ENCODE peak calls at places on chromosomes 5 and 9, in five cellular contexts. O is HFFc6; M is stimulated activated CD4-positive, alpha-beta T cell treated with anti-CD3 and anti-CD28 coated beads, Interleukin-1b, Interleukin-23, amount 100 ng/mL, for 1 hour; Z is endodermal cell; Y is lung microvascular endothelial cell. U is an unnamed sample.

GRCh38 chr9:71975833-71976232 is 64.4 kb downstream of the C9orf85 start:
- DNase-seq in O (peak; percentile 20), M (no peak), Z (no peak), Y (peak; percentile 36), U (no peak)

GRCh38 chr5:158970569-158971014 is 129.1 kb downstream of the EBF1 start:
- DNase-seq in O (no peak), M (no peak), Z (no peak), Y (no peak), U (no peak)

GRCh38 chr9:20405086-20405485 is 217.2 kb downstream of the MLLT3 start:
- DNase-seq in O (no peak), M (no peak), Z (no peak), Y (no peak), U (no peak)

GRCh38 chr5:178145965-178146820 is 7.5 kb downstream of the NHP2 start:
- DNase-seq in O (peak; percentile 45), M (peak; percentile 44), Z (peak; percentile 96), Y (peak; percentile 80), U (peak; percentile 90)

GRCh38 chr5:142143878-142144277 is 35.3 kb downstream of the NDFIP1 start:
- DNase-seq in O (peak; percentile 27), M (no peak), Z (no peak), Y (peak; percentile 70), U (no peak)

GRCh38 chr9:29144476-29144875 is 1571.2 kb upstream of the C9orf72 start:
- DNase-seq in O (no peak), M (no peak), Z (no peak), Y (no peak), U (no peak)

GRCh38 chr9:16664211-16664610 is 206.3 kb downstream of the BNC2 start:
- DNase-seq in O (peak; percentile 5), M (no peak), Z (no peak), Y (no peak), U (no peak)

GRCh38 chr5:103262422-103262871 is 3.9 kb downstream of the MACIR start:
- DNase-seq in O (peak; percentile 45), M (no peak), Z (no peak), Y (no peak), U (no peak)

GRCh38 chr9:132185164-132186009 is 23.5 kb downstream of the NTNG2 start:
- DNase-seq in O (no peak), M (no peak), Z (peak; percentile 68), Y (no peak), U (no peak)

GRCh38 chr9:127361561-127361960 is 35.4 kb upstream of the SLC2A8 start:
- DNase-seq in O (no peak), M (no peak), Z (no peak), Y (no peak), U (no peak)

GRCh38 chr9:78595200-78595945 is 298.4 kb downstream of the PSAT1 start:
- DNase-seq in O (peak; percentile 37), M (no peak), Z (no peak), Y (no peak), U (no peak)

GRCh38 chr5:61409568-61409967 is 77.5 kb downstream of the ZSWIM6 start:
- DNase-seq in O (peak; percentile 95), M (no peak), Z (no peak), Y (peak; percentile 55), U (peak; percentile 18)

GRCh38 chr5:36688722-36689121 is 82.3 kb downstream of the SLC1A3 start:
- DNase-seq in O (no peak), M (no peak), Z (peak; percentile 68), Y (peak; percentile 5), U (peak; percentile 15)

GRCh38 chr5:143405063-143405746 is 1.7 kb upstream of the NR3C1 start:
- DNase-seq in O (peak; percentile 69), M (peak; percentile 77), Z (peak; percentile 95), Y (peak; percentile 70), U (peak; percentile 90)

GRCh38 chr5:32692066-32692746 is 18.9 kb upstream of the NPR3 start:
- DNase-seq in O (peak; percentile 77), M (no peak), Z (no peak), Y (no peak), U (no peak)

GRCh38 chr9:135589596-135590485 is 28.3 kb downstream of the PAEP start:
- DNase-seq in O (no peak), M (no peak), Z (no peak), Y (no peak), U (no peak)

GRCh38 chr9:120892748-120893584 is 16.0 kb upstream of the PHF19 start:
- DNase-seq in O (peak; percentile 63), M (no peak), Z (no peak), Y (peak; percentile 95), U (no peak)

GRCh38 chr9:11016081-11016480 is 403.3 kb upstream of the PTPRD start:
- DNase-seq in O (no peak), M (no peak), Z (peak; percentile 58), Y (no peak), U (peak; percentile 61)

GRCh38 chr5:158718738-158719505 is 380.8 kb downstream of the EBF1 start:
- DNase-seq in O (no peak), M (no peak), Z (no peak), Y (no peak), U (no peak)

GRCh38 chr5:10663531-10664183 is 97.4 kb downstream of the DAP start:
- DNase-seq in O (no peak), M (no peak), Z (no peak), Y (peak; percentile 82), U (no peak)

GRCh38 chr5:124782262-124782661 is 35.8 kb upstream of the ZNF608 start:
- DNase-seq in O (no peak), M (no peak), Z (no peak), Y (no peak), U (no peak)

GRCh38 chr5:36526537-36526936 is 79.9 kb upstream of the SLC1A3 start:
- DNase-seq in O (no peak), M (no peak), Z (no peak), Y (no peak), U (peak; percentile 41)